ENCODE peak calls at places on chromosomes 2 and 18, in six cellular contexts. T is neural progenitor cell; R is H9; H is breast epithelium; V is upper lobe of right lung; P is CD8-positive, alpha-beta memory T cell. O is an unnamed sample.

GRCh38 chr2:97355176-97355575 is 234.5 kb downstream of the ANKRD36B start:
- DNase-seq in T (no peak), V (no peak), P (no peak), H (no peak), R (no peak), O (no peak)

GRCh38 chr2:12244070-12244469 is 472.7 kb upstream of the TRIB2 start:
- DNase-seq in V (no peak), R (no peak), P (no peak), T (no peak), H (no peak), O (no peak)

GRCh38 chr2:137705296-137705695 is 259.0 kb upstream of the HNMT start:
- DNase-seq in V (no peak), T (no peak), R (no peak), H (no peak), P (no peak), O (no peak)

GRCh38 chr2:173692068-173692467 is 273.1 kb downstream of the SP3 start:
- DNase-seq in V (no peak), P (no peak), H (no peak), T (no peak), R (no peak), O (no peak)

GRCh38 chr2:167215595-167215994 is 327.3 kb downstream of the XIRP2 start:
- DNase-seq in P (no peak), T (no peak), V (no peak), R (no peak), H (no peak), O (no peak)

GRCh38 chr2:85549826-85550225 is 10.9 kb downstream of the MAT2A start:
- DNase-seq in P (no peak), R (no peak), H (no peak), T (no peak), V (no peak), O (no peak)

GRCh38 chr2:40282428-40282827 is 169.5 kb downstream of the SLC8A1 start:
- DNase-seq in P (no peak), V (no peak), T (no peak), R (no peak), H (no peak), O (no peak)

GRCh38 chr2:15663802-15664201 is 72.1 kb downstream of the DDX1 start:
- DNase-seq in P (no peak), V (no peak), H (no peak), R (no peak), T (no peak), O (no peak)

GRCh38 chr2:44793322-44793870 is 148.1 kb upstream of the SIX3 start:
- DNase-seq in H (no peak), V (no peak), P (no peak), R (no peak), T (peak; percentile 69), O (no peak)

GRCh38 chr2:121748202-121748601 is 7.2 kb upstream of the TSN start:
- DNase-seq in H (no peak), V (no peak), P (no peak), T (peak; percentile 50), R (peak; percentile 57), O (no peak)

GRCh38 chr2:200172521-200172920 is 134.0 kb upstream of the SPATS2L start:
- DNase-seq in H (no peak), V (no peak), R (no peak), P (no peak), T (no peak), O (no peak)

GRCh38 chr2:81263989-81264388 is 959.4 kb upstream of the LRRTM1 start:
- DNase-seq in V (no peak), R (no peak), H (no peak), T (no peak), P (no peak), O (no peak)

GRCh38 chr2:191245046-191245868 is at the start of gene MYO1B:
- DNase-seq in T (peak; percentile 95), R (peak; percentile 90), H (peak; percentile 72), V (peak; percentile 92), P (peak; percentile 43), O (peak; percentile 10)

GRCh38 chr2:88729061-88729745 is 37.7 kb downstream of the RPIA start:
- DNase-seq in R (no peak), T (no peak), H (no peak), P (no peak), V (no peak), O (no peak)

GRCh38 chr2:239158641-239159475 is 242.0 kb downstream of the HDAC4 start:
- DNase-seq in P (no peak), T (peak; percentile 18), R (peak; percentile 32), V (peak; percentile 48), H (no peak), O (no peak)

GRCh38 chr18:29892960-29893558 is 1149.5 kb downstream of the DSC3 start:
- DNase-seq in P (no peak), H (no peak), T (peak; percentile 16), V (no peak), R (no peak), O (no peak)

GRCh38 chr2:88613921-88614320 is 13.3 kb downstream of the EIF2AK3 start:
- DNase-seq in H (no peak), R (no peak), V (no peak), T (no peak), P (no peak), O (no peak)

GRCh38 chr2:80378-80777 is 34.1 kb upstream of the FAM110C start:
- DNase-seq in P (no peak), T (no peak), R (peak; percentile 44), H (no peak), V (no peak), O (no peak)

GRCh38 chr2:210752532-210752931 is 196.1 kb downstream of the CPS1 start:
- DNase-seq in V (no peak), R (no peak), P (no peak), H (no peak), T (no peak), O (no peak)

GRCh38 chr2:210756821-210757220 is 200.4 kb downstream of the CPS1 start:
- DNase-seq in R (no peak), H (no peak), T (no peak), P (no peak), V (no peak), O (no peak)

DNA sequence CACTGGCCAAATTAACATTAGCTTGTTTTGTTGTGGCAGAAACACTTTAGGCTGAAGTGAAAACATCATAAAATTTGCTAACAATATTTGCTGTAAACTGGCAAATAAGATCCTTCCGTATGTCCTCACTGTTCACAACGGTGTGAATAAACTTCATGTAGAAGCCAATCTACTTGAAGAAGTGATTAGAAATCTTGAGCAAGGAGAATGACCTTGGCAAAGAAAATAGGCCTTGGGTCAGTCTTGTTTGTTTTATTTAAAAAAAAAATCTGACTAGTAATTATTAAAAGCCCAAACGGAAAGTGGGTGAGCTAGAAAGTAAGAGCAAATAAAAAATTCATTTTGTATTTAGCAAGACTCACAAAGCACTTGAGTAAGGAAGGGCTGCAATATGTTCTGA is 197.0 kb downstream of the CPS1 start:
- DNase-seq in R (no peak), H (no peak), P (no peak), T (no peak), V (no peak), O (no peak)
- H3K9me3 ChIP-seq in R (no peaks in the 10 kb centered on the region), H (no peaks in the 10 kb centered on the region), P (no peaks in the 10 kb centered on the region), T (no peaks in the 10 kb centered on the region), V (no peaks in the 10 kb centered on the region), O (no peaks in the 10 kb centered on the region)

DNA sequence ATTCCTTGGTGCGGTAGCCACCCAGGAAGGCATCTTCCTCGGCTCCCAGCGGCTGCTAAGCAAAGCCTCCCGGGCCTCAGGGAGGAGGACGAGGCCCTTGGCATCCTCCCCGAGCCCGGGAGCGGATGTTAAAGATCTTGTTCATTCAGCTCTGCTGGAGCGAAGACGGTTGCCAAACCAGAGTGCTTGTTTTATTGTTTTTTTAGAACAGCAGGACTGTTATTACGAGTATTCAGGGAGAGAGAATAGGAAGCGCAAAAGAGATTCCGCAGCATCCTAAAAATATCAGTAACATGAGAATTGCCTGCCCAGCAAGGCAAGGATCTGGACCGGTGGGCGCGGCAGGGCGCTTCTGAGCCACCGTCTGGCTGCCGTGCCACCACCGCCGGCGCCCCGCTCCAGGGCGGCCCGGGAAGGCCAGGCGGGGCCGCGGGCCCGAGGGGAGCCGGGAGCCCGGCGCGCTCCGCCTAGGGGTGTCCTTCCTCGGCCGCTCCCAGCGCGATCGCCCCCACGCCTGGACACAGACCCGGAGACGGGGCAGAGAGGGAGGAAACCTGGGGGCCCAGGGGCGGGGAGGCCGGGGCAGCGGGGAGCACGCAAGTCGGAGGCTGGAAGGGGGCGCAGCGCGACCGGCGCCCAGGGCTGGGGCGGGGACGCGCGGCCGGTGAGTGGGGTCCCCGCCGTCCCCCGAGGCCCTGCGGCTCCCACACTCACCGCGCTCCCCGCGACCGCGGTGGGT is 850 bp downstream of the CYS1 start:
- DNase-seq in V (no peak), R (peak; percentile 47), P (no peak), H (no peak), T (peak; percentile 65), O (no peak)
- H3K27me3 ChIP-seq in V (peaks cover 55% of the 10 kb centered on the region), R (peaks cover 9% of the 10 kb centered on the region), P (peaks cover 54% of the 10 kb centered on the region), H (peaks cover 16% of the 10 kb centered on the region), T (peaks cover 100% of the 10 kb centered on the region), O (peaks cover 53% of the 10 kb centered on the region)

GRCh38 chr18:56076735-56077134 is 488.7 kb upstream of the TCF4 start:
- DNase-seq in T (no peak), H (no peak), P (no peak), V (no peak), R (no peak), O (no peak)
- H3K9me3 ChIP-seq in T (no peaks in the 10 kb centered on the region), H (no peaks in the 10 kb centered on the region), P (no peaks in the 10 kb centered on the region), V (no peaks in the 10 kb centered on the region), R (no peaks in the 10 kb centered on the region), O (no peaks in the 10 kb centered on the region)

GRCh38 chr2:172101008-172101706 is 1.5 kb downstream of the DLX2 start:
- DNase-seq in P (no peak), H (no peak), R (no peak), V (no peak), T (peak; percentile 54), O (no peak)

GRCh38 chr2:172100080-172101007 is 2.4 kb downstream of the DLX2 start:
- DNase-seq in T (peak; percentile 64), H (no peak), V (no peak), P (no peak), R (no peak), O (no peak)

GRCh38 chr2:172102159-172102857 is 392 bp downstream of the DLX2 start:
- DNase-seq in V (no peak), P (peak; percentile 29), T (no peak), R (no peak), H (no peak), O (no peak)

GRCh38 chr2:172102858-172103359 is at the start of gene DLX2:
- DNase-seq in R (peak; percentile 98), V (peak; percentile 86), T (peak; percentile 98), P (peak; percentile 75), H (peak; percentile 50), O (peak; percentile 45)

DNA sequence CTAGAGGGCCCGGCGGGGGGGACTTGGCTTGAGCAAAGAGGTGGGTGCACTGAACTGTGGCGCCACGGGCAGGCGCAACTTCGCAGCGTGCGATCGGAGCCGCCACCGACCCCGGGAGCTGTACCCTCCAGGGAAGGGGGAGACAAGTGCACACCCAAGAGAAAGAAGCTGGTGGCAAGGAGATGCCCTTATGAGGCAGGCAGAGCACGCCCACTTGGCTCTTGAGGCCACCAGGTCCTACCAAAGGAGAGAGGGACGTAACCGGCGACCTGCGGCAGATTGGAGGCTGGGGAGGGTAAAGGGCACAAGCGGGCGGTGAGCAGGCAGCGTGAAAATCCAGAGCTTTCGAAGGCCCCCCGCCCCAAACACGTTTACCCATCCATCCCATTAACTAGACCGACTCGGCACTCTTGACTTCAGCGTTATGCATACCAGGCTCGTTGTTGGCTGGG is 967 bp downstream of the DLX2 start:
- DNase-seq in R (no peak), H (no peak), V (no peak), P (no peak), T (peak; percentile 51), O (no peak)
- H3K27me3 ChIP-seq in R (peaks cover 86% of the 10 kb centered on the region), H (peaks cover 100% of the 10 kb centered on the region), V (peaks cover 100% of the 10 kb centered on the region), P (peaks cover 97% of the 10 kb centered on the region), T (peaks cover 100% of the 10 kb centered on the region), O (peaks cover 97% of the 10 kb centered on the region)

O was measured in effector memory CD4-positive, alpha-beta T cell.